ENCODE peak calls at places on chromosomes 5 and 9, in six cellular contexts. X is ovary, Q is SK-N-SH, C is tibial nerve, F is A549, B is suprapubic skin. I is an unnamed sample.
A peak's percentile ranks its signal among the peaks of the same experiment; 100 is the strongest.

GRCh38 chr5:174323878-174324281 is 278.4 kb downstream of the NSG2 start:
- DNase-seq in X (no peak), Q (peak; percentile 80), C (no peak), F (peak; percentile 59), B (no peak), I (peak; percentile 41)

GRCh38 chr9:35882996-35883395 is 12.8 kb upstream of the OR13J1 start:
- DNase-seq in X (no peak), Q (no peak), C (no peak), F (no peak), B (no peak), I (no peak)

GRCh38 chr5:147387109-147387508 is 122.8 kb downstream of the DPYSL3 start:
- DNase-seq in X (no peak), Q (peak; percentile 52), C (no peak), F (no peak), B (no peak), I (no peak)

GRCh38 chr5:107092695-107093094 is 578.0 kb downstream of the EFNA5 start:
- DNase-seq in X (no peak), Q (no peak), C (no peak), F (no peak), B (no peak), I (no peak)

GRCh38 chr9:36946653-36947052 is 87.4 kb downstream of the PAX5 start:
- DNase-seq in X (no peak), Q (peak; percentile 45), C (no peak), F (no peak), B (no peak), I (no peak)

GRCh38 chr5:157998021-157998504 is 139.1 kb upstream of the CLINT1 start:
- DNase-seq in X (no peak), Q (no peak), C (no peak), F (no peak), B (no peak), I (no peak)

GRCh38 chr9:15543033-15543791 is 9.6 kb upstream of the CCDC171 start:
- DNase-seq in X (no peak), Q (no peak), C (no peak), F (peak; percentile 16), B (no peak), I (no peak)

GRCh38 chr9:111939322-111939721 is 42.7 kb downstream of the UGCG start:
- DNase-seq in X (no peak), Q (no peak), C (no peak), F (no peak), B (no peak), I (no peak)

GRCh38 chr9:18142964-18143363 is 331.0 kb upstream of the ADAMTSL1 start:
- DNase-seq in X (no peak), Q (no peak), C (no peak), F (no peak), B (no peak), I (no peak)

GRCh38 chr9:116342071-116342470 is 188.5 kb downstream of the PAPPA start:
- DNase-seq in X (no peak), Q (no peak), C (no peak), F (no peak), B (no peak), I (no peak)

GRCh38 chr9:19379697-19380046 is 364 bp downstream of the RPS6 start:
- DNase-seq in X (no peak), Q (peak; percentile 54), C (peak; percentile 18), F (no peak), B (peak; percentile 83), I (peak; percentile 91)

GRCh38 chr9:76161546-76161945 is 232.7 kb downstream of the RFK start:
- DNase-seq in X (peak; percentile 44), Q (no peak), C (no peak), F (no peak), B (no peak), I (no peak)

GRCh38 chr9:70485273-70485858 is 70.9 kb upstream of the KLF9 start:
- DNase-seq in X (no peak), Q (no peak), C (no peak), F (no peak), B (no peak), I (no peak)

GRCh38 chr5:146068136-146068717 is 37.1 kb downstream of the PLAC8L1 start:
- DNase-seq in X (no peak), Q (no peak), C (no peak), F (no peak), B (no peak), I (peak; percentile 53)

GRCh38 chr5:74408150-74409043 is 232.1 kb downstream of the ENC1 start:
- DNase-seq in X (no peak), Q (no peak), C (no peak), F (peak; percentile 39), B (no peak), I (no peak)

GRCh38 chr5:124888050-124888506 is 141.6 kb upstream of the ZNF608 start:
- DNase-seq in X (no peak), Q (peak; percentile 67), C (no peak), F (peak; percentile 40), B (no peak), I (no peak)

GRCh38 chr9:125760537-125760936 is 13.4 kb downstream of the PBX3 start:
- DNase-seq in X (no peak), Q (no peak), C (no peak), F (no peak), B (no peak), I (no peak)
- TF ChIP-seq EP300 in X (no peak), Q (no peak), C (no peak), F (no peak), B (no peak), I (no peak)

GRCh38 chr9:107312651-107313050 is 29.6 kb downstream of the RAD23B start:
- DNase-seq in X (no peak), Q (no peak), C (no peak), F (no peak), B (no peak), I (no peak)
- H3K4me1 ChIP-seq in X (peaks cover 7% of the 10 kb centered on the region), Q (no peaks in the 10 kb centered on the region), C (no peaks in the 10 kb centered on the region), F (peaks cover 14% of the 10 kb centered on the region), B (no peaks in the 10 kb centered on the region), I (no peaks in the 10 kb centered on the region)

DNA sequence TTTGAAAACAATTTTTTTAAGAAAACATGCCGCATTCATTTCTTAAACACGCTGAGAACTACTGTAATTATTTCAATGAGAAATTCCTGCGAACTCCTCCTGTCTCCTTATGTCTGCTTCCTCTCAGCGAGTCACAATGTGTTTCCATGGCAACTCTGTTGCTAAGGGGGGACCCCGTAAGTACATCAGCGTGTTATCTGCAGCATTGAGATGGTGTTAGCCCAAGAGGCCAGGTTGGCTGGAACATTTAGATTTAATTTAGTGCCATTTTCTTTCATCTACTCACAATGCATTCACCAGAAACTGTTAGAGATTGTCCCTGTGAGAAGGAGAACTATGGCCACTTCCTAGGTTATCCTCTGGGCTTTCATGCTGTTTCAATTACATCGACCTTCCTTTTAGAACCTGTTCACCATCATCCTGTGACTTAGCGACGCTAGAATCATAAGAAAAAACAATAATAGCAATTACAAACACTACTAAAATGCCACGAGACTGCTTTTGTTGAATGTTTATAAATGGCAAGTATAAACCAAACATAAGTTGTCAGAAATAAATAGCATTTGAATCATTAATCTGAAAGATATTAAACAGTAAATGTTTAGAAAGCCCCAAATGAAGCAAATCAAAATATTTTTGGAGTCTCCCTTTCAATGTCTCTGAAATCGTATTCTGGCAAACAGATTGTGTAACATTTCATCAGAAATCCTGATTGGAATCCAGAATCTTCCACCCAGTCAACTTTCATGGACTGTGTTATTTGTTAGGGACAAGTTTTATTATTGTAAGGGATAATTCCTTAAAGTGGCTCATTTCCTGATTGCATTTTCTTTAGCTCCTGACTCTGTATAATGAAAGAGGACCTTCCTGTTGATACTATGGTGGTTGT is 39.7 kb upstream of the SHC3 start:
- DNase-seq in X (no peak), Q (peak; percentile 82), C (no peak), F (no peak), B (no peak), I (no peak)
- TF ChIP-seq EP300 in X (no peak), Q (no peak), C (no peak), F (no peak), B (no peak), I (no peak)

GRCh38 chr5:135489466-135490244 is 37.5 kb upstream of the TIFAB start:
- DNase-seq in X (no peak), Q (no peak), C (no peak), F (no peak), B (no peak), I (peak; percentile 80)
- H3K4me1 ChIP-seq in X (peaks cover 3% of the 10 kb centered on the region), Q (peaks cover 11% of the 10 kb centered on the region), C (peaks cover 14% of the 10 kb centered on the region), F (peaks cover 31% of the 10 kb centered on the region), B (peaks cover 51% of the 10 kb centered on the region), I (peaks cover 16% of the 10 kb centered on the region)

I was measured in upper lobe of left lung.